ENCODE peak calls at places on chromosome 10, in nine cellular contexts. One of them, this sample, is unnamed.

GRCh38 chr10:128373071-128373749 is 247.0 kb upstream of the MKI67 start:
- DNase-seq in activated effector memory CD4-positive, alpha-beta T cell treated with anti-CD3 and anti-CD28 coated beads, Interleukin-2, amount 50 U/mL, for 16 hours: no peak
- DNase-seq in dermis blood vessel endothelial cell: no peak
- DNase-seq in NAMALWA: peak
- DNase-seq in glutamatergic neuron: no peak
- DNase-seq in hypothalamus: no peak
- DNase-seq in HCEC 1CT: no peak
- DNase-seq in activated CD4-positive, CD25-positive, alpha-beta regulatory T cell treated with anti-CD3 and anti-CD28 coated beads, Interleukin-2, amount 50 U/mL, for 72 hours: no peak
- DNase-seq in stimulated activated CD8-positive, alpha-beta memory T cell treated with anti-CD3 and anti-CD28 coated beads, Interleukin-12 subunit alpha, Interleukin-12 subunit beta, amount 100 ng/mL, for 1 hour: no peak
- DNase-seq in this sample: no peak

GRCh38 chr10:89837173-89838001 is 136.0 kb downstream of the KIF20B start:
- DNase-seq in activated effector memory CD4-positive, alpha-beta T cell treated with anti-CD3 and anti-CD28 coated beads, Interleukin-2, amount 50 U/mL, for 16 hours: peak
- DNase-seq in dermis blood vessel endothelial cell: peak
- DNase-seq in NAMALWA: no peak
- DNase-seq in glutamatergic neuron: no peak
- DNase-seq in hypothalamus: no peak
- DNase-seq in HCEC 1CT: no peak
- DNase-seq in activated CD4-positive, CD25-positive, alpha-beta regulatory T cell treated with anti-CD3 and anti-CD28 coated beads, Interleukin-2, amount 50 U/mL, for 72 hours: peak
- DNase-seq in stimulated activated CD8-positive, alpha-beta memory T cell treated with anti-CD3 and anti-CD28 coated beads, Interleukin-12 subunit alpha, Interleukin-12 subunit beta, amount 100 ng/mL, for 1 hour: peak
- DNase-seq in this sample: no peak

GRCh38 chr10:7792541-7792940 is 4.6 kb downstream of the ATP5F1C start:
- DNase-seq in activated effector memory CD4-positive, alpha-beta T cell treated with anti-CD3 and anti-CD28 coated beads, Interleukin-2, amount 50 U/mL, for 16 hours: no peak
- DNase-seq in dermis blood vessel endothelial cell: no peak
- DNase-seq in NAMALWA: no peak
- DNase-seq in glutamatergic neuron: no peak
- DNase-seq in hypothalamus: no peak
- DNase-seq in HCEC 1CT: no peak
- DNase-seq in activated CD4-positive, CD25-positive, alpha-beta regulatory T cell treated with anti-CD3 and anti-CD28 coated beads, Interleukin-2, amount 50 U/mL, for 72 hours: no peak
- DNase-seq in stimulated activated CD8-positive, alpha-beta memory T cell treated with anti-CD3 and anti-CD28 coated beads, Interleukin-12 subunit alpha, Interleukin-12 subunit beta, amount 100 ng/mL, for 1 hour: no peak
- DNase-seq in this sample: no peak

GRCh38 chr10:93299195-93299594 is 182.9 kb downstream of the MYOF start:
- DNase-seq in activated effector memory CD4-positive, alpha-beta T cell treated with anti-CD3 and anti-CD28 coated beads, Interleukin-2, amount 50 U/mL, for 16 hours: no peak
- DNase-seq in dermis blood vessel endothelial cell: no peak
- DNase-seq in NAMALWA: no peak
- DNase-seq in glutamatergic neuron: no peak
- DNase-seq in hypothalamus: no peak
- DNase-seq in HCEC 1CT: no peak
- DNase-seq in activated CD4-positive, CD25-positive, alpha-beta regulatory T cell treated with anti-CD3 and anti-CD28 coated beads, Interleukin-2, amount 50 U/mL, for 72 hours: no peak
- DNase-seq in stimulated activated CD8-positive, alpha-beta memory T cell treated with anti-CD3 and anti-CD28 coated beads, Interleukin-12 subunit alpha, Interleukin-12 subunit beta, amount 100 ng/mL, for 1 hour: no peak
- DNase-seq in this sample: no peak

GRCh38 chr10:17344206-17344605 is 110.2 kb downstream of the ST8SIA6 start:
- DNase-seq in activated effector memory CD4-positive, alpha-beta T cell treated with anti-CD3 and anti-CD28 coated beads, Interleukin-2, amount 50 U/mL, for 16 hours: no peak
- DNase-seq in dermis blood vessel endothelial cell: no peak
- DNase-seq in NAMALWA: no peak
- DNase-seq in glutamatergic neuron: no peak
- DNase-seq in hypothalamus: no peak
- DNase-seq in HCEC 1CT: no peak
- DNase-seq in activated CD4-positive, CD25-positive, alpha-beta regulatory T cell treated with anti-CD3 and anti-CD28 coated beads, Interleukin-2, amount 50 U/mL, for 72 hours: no peak
- DNase-seq in stimulated activated CD8-positive, alpha-beta memory T cell treated with anti-CD3 and anti-CD28 coated beads, Interleukin-12 subunit alpha, Interleukin-12 subunit beta, amount 100 ng/mL, for 1 hour: no peak
- DNase-seq in this sample: no peak

GRCh38 chr10:74743401-74743800 is 83.0 kb upstream of the KAT6B start:
- DNase-seq in activated effector memory CD4-positive, alpha-beta T cell treated with anti-CD3 and anti-CD28 coated beads, Interleukin-2, amount 50 U/mL, for 16 hours: no peak
- DNase-seq in dermis blood vessel endothelial cell: no peak
- DNase-seq in NAMALWA: no peak
- DNase-seq in glutamatergic neuron: no peak
- DNase-seq in hypothalamus: no peak
- DNase-seq in HCEC 1CT: no peak
- DNase-seq in activated CD4-positive, CD25-positive, alpha-beta regulatory T cell treated with anti-CD3 and anti-CD28 coated beads, Interleukin-2, amount 50 U/mL, for 72 hours: no peak
- DNase-seq in stimulated activated CD8-positive, alpha-beta memory T cell treated with anti-CD3 and anti-CD28 coated beads, Interleukin-12 subunit alpha, Interleukin-12 subunit beta, amount 100 ng/mL, for 1 hour: no peak
- DNase-seq in this sample: no peak

GRCh38 chr10:91635401-91636400 is 2.8 kb upstream of the PPP1R3C start:
- DNase-seq in activated effector memory CD4-positive, alpha-beta T cell treated with anti-CD3 and anti-CD28 coated beads, Interleukin-2, amount 50 U/mL, for 16 hours: peak
- DNase-seq in dermis blood vessel endothelial cell: peak
- DNase-seq in NAMALWA: peak
- DNase-seq in glutamatergic neuron: peak
- DNase-seq in hypothalamus: peak
- DNase-seq in HCEC 1CT: peak
- DNase-seq in activated CD4-positive, CD25-positive, alpha-beta regulatory T cell treated with anti-CD3 and anti-CD28 coated beads, Interleukin-2, amount 50 U/mL, for 72 hours: no peak
- DNase-seq in stimulated activated CD8-positive, alpha-beta memory T cell treated with anti-CD3 and anti-CD28 coated beads, Interleukin-12 subunit alpha, Interleukin-12 subunit beta, amount 100 ng/mL, for 1 hour: peak
- DNase-seq in this sample: peak

GRCh38 chr10:99339563-99340047 is 10.4 kb downstream of the CNNM1 start:
- DNase-seq in activated effector memory CD4-positive, alpha-beta T cell treated with anti-CD3 and anti-CD28 coated beads, Interleukin-2, amount 50 U/mL, for 16 hours: no peak
- DNase-seq in dermis blood vessel endothelial cell: no peak
- DNase-seq in NAMALWA: no peak
- DNase-seq in glutamatergic neuron: no peak
- DNase-seq in hypothalamus: no peak
- DNase-seq in HCEC 1CT: no peak
- DNase-seq in activated CD4-positive, CD25-positive, alpha-beta regulatory T cell treated with anti-CD3 and anti-CD28 coated beads, Interleukin-2, amount 50 U/mL, for 72 hours: no peak
- DNase-seq in stimulated activated CD8-positive, alpha-beta memory T cell treated with anti-CD3 and anti-CD28 coated beads, Interleukin-12 subunit alpha, Interleukin-12 subunit beta, amount 100 ng/mL, for 1 hour: no peak
- DNase-seq in this sample: no peak

This sample was measured in H9.